ENCODE peak calls at places on chromosomes 1 and 21, in seven cellular contexts. P, R, S, T, X, B and E are unnamed samples.

GRCh38 chr1:62024690-62025089 is 170.0 kb upstream of the L1TD1 start:
- DNase-seq in S (no peak), X (no peak), B (no peak), T (no peak), P (no peak), R (no peak), E (no peak)

GRCh38 chr1:219752645-219753044 is 139.7 kb upstream of the ZC3H11B start:
- DNase-seq in P (no peak), R (no peak), T (no peak), S (no peak), X (no peak), B (no peak), E (no peak)

GRCh38 chr21:25759573-25759972 is 24.8 kb downstream of the GABPA start:
- DNase-seq in S (no peak), R (no peak), X (no peak), T (no peak), P (no peak), B (no peak), E (no peak)

GRCh38 chr1:156089704-156090103 is 7.4 kb upstream of the MEX3A start:
- DNase-seq in T (no peak), P (no peak), S (no peak), X (no peak), R (no peak), B (no peak), E (no peak)

GRCh38 chr1:59290173-59290954 is 6.5 kb upstream of the FGGY start:
- DNase-seq in R (peak), B (peak), P (peak), X (no peak), S (no peak), T (peak), E (no peak)

GRCh38 chr21:34882719-34883131 is 166.4 kb downstream of the RUNX1 start:
- DNase-seq in B (peak), R (no peak), T (no peak), X (no peak), S (no peak), P (no peak), E (no peak)

GRCh38 chr1:208009303-208009702 is 98.4 kb upstream of the CD34 start:
- DNase-seq in P (no peak), R (no peak), X (no peak), S (no peak), T (no peak), B (no peak), E (no peak)

GRCh38 chr1:234768171-234768568 is 158.2 kb upstream of the IRF2BP2 start:
- DNase-seq in B (no peak), R (peak), P (no peak), S (no peak), X (no peak), T (no peak), E (no peak)

GRCh38 chr1:203085528-203086406 is at the start of gene MYOG:
- DNase-seq in R (no peak), B (no peak), X (no peak), T (no peak), S (no peak), P (peak), E (no peak)

GRCh38 chr21:43736224-43736883 is 17.4 kb downstream of the PDXK start:
- DNase-seq in B (no peak), P (no peak), R (no peak), X (no peak), S (no peak), T (no peak), E (no peak)